ENCODE peak calls at places on chromosomes 13 and 19, in nine cellular contexts. L is foreskin fibroblast, P is brain microvascular endothelial cell, W is fibroblast of lung, I is SK-N-SH, X is GM12865, H is BJ, V is tibial artery, A is endothelial cell. K is an unnamed sample.

GRCh38 chr13:33610471-33611015 is 207.4 kb upstream of the RFC3 start:
- DNase-seq in L (no peak), P (no peak), W (peak; percentile 56), I (no peak), X (no peak), H (no peak), V (peak; percentile 75), A (no peak), K (no peak)

GRCh38 chr19:10219678-10220077 is 11.5 kb downstream of the S1PR2 start:
- DNase-seq in L (peak; percentile 63), P (peak; percentile 63), W (peak; percentile 44), I (no peak), X (peak; percentile 95), H (no peak), V (no peak), A (no peak), K (no peak)

GRCh38 chr13:43626994-43627393 is 159.8 kb downstream of the ENOX1 start:
- DNase-seq in L (no peak), P (no peak), W (no peak), I (peak; percentile 18), X (no peak), H (no peak), V (no peak), A (no peak), K (no peak)

GRCh38 chr19:56595548-56595899 is 422 bp downstream of the ZNF71 start:
- DNase-seq in L (no peak), P (peak; percentile 25), W (peak; percentile 19), I (no peak), X (no peak), H (no peak), V (no peak), A (no peak), K (no peak)

GRCh38 chr19:46299004-46299509 is 2.2 kb downstream of the HIF3A start:
- DNase-seq in L (peak; percentile 98), P (peak; percentile 83), W (peak; percentile 66), I (peak; percentile 99), X (no peak), H (peak; percentile 28), V (peak; percentile 99), A (no peak), K (no peak)

GRCh38 chr13:99812611-99813010 is 159.0 kb downstream of the ZIC5 start:
- DNase-seq in L (peak; percentile 68), P (peak; percentile 69), W (peak; percentile 71), I (no peak), X (no peak), H (peak; percentile 4), V (no peak), A (no peak), K (peak; percentile 21)

GRCh38 chr19:7799640-7800355 is 30.2 kb upstream of the EVI5L start:
- DNase-seq in L (peak; percentile 89), P (peak; percentile 66), W (peak; percentile 55), I (peak; percentile 73), X (peak; percentile 82), H (no peak), V (no peak), A (peak; percentile 82), K (no peak)

GRCh38 chr19:45955905-45956608 is 17.6 kb downstream of the NOVA2 start:
- DNase-seq in L (peak; percentile 24), P (peak; percentile 13), W (peak; percentile 94), I (peak; percentile 56), X (no peak), H (no peak), V (no peak), A (no peak), K (no peak)

GRCh38 chr13:76972430-76972829 is 19.5 kb upstream of the CLN5 start:
- DNase-seq in L (no peak), P (no peak), W (no peak), I (no peak), X (no peak), H (no peak), V (no peak), A (no peak), K (no peak)

GRCh38 chr19:13408889-13409518 is 97.3 kb downstream of the CACNA1A start:
- DNase-seq in L (no peak), P (no peak), W (no peak), I (no peak), X (no peak), H (no peak), V (no peak), A (no peak), K (no peak)

GRCh38 chr19:14517446-14517839 is 754 bp downstream of the DNAJB1 start:
- DNase-seq in L (peak; percentile 65), P (no peak), W (no peak), I (no peak), X (no peak), H (no peak), V (no peak), A (no peak), K (no peak)

GRCh38 chr13:95128045-95128643 is 173.1 kb downstream of the ABCC4 start:
- DNase-seq in L (no peak), P (no peak), W (peak; percentile 66), I (no peak), X (no peak), H (no peak), V (no peak), A (no peak), K (no peak)

GRCh38 chr13:93922063-93922462 is 557.4 kb downstream of the DCT start:
- DNase-seq in L (no peak), P (no peak), W (no peak), I (no peak), X (no peak), H (no peak), V (no peak), A (no peak), K (no peak)

GRCh38 chr13:100773429-100773828 is 98.8 kb upstream of the TMTC4 start:
- DNase-seq in L (no peak), P (no peak), W (no peak), I (no peak), X (no peak), H (no peak), V (no peak), A (no peak), K (no peak)

GRCh38 chr19:38433268-38433733 is at the start of gene RYR1:
- DNase-seq in L (peak; percentile 43), P (peak; percentile 5), W (peak; percentile 6), I (peak; percentile 90), X (peak; percentile 30), H (no peak), V (peak; percentile 76), A (peak; percentile 61), K (no peak)

GRCh38 chr13:76538004-76538403 is 348.2 kb downstream of the KCTD12 start:
- DNase-seq in L (no peak), P (no peak), W (no peak), I (no peak), X (no peak), H (no peak), V (no peak), A (no peak), K (no peak)

GRCh38 chr19:13957107-13957506 is 4.8 kb downstream of the DCAF15 start:
- DNase-seq in L (no peak), P (no peak), W (no peak), I (no peak), X (no peak), H (no peak), V (no peak), A (no peak), K (no peak)

GRCh38 chr13:108425056-108425455 is 155.5 kb downstream of the TNFSF13B start:
- DNase-seq in L (no peak), P (peak; percentile 86), W (peak; percentile 41), I (no peak), X (no peak), H (no peak), V (no peak), A (no peak), K (peak; percentile 12)

GRCh38 chr19:1057185-1057857 is 9.6 kb upstream of the ARHGAP45 start:
- DNase-seq in L (peak; percentile 64), P (peak; percentile 58), W (peak; percentile 67), I (no peak), X (peak; percentile 61), H (no peak), V (no peak), A (no peak), K (no peak)
- TF ChIP-seq CTCF in L (no peak), P (no peak), W (no peak), I (no peak), X (peak; percentile 44), H (no peak), V (no peak), A (no peak), K (no peak)

GRCh38 chr19:1468274-1469199 is 10.5 kb downstream of the C19orf25 start:
- DNase-seq in L (peak; percentile 77), P (no peak), W (no peak), I (no peak), X (peak; percentile 41), H (no peak), V (no peak), A (no peak), K (no peak)
- TF ChIP-seq CTCF in L (no peak), P (no peak), W (no peak), I (no peak), X (peak; percentile 0), H (no peak), V (no peak), A (no peak), K (no peak)

DNA sequence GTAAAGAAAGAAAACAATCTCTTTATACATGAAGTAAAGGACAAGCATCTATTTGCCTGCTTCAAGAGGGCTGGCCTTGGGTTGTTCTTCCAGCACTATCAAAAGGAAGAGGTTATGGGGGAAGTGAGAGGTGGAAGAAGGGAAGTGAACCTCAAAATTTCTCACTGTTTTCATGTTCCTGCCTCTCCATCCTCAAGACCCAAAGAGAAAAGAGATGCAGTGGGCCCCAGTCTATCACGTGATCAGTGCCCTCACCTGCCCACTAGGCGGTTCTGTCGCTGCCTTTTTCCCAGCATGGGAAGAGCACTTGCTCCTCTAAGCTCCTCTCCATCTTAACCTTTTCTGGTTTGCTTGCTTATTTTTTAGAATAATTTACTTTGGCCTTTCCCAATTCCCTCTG is 6.2 kb upstream of the USP12 start:
- DNase-seq in L (no peak), P (no peak), W (no peak), I (no peak), X (no peak), H (no peak), V (no peak), A (no peak), K (no peak)
- TF ChIP-seq CTCF in L (no peak), P (peak; percentile 19), W (no peak), I (no peak), X (no peak), H (no peak), V (no peak), A (no peak), K (no peak)

DNA sequence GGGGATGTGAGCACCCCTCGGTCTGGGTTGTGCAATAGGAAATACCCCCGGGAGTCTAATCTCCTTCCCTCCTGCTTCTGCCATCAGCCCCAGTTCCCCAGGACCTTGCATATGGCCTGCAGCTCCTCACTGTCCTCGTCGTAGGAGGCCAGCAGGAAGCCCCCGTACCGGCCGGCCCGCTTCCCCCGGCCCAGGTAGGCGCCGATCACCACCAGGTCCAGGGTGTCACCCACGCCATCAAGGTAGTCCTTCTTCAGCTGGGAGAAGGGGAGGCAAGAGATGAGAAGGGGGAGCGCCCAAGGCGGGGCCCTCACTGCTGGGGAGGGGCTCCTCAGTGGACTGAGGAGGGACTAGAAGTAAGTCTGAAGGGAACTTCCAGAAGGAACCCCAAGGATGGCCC is 10.4 kb upstream of the PLA2G4C start:
- DNase-seq in L (no peak), P (no peak), W (no peak), I (no peak), X (no peak), H (no peak), V (no peak), A (no peak), K (no peak)
- TF ChIP-seq CTCF in L (no peak), P (no peak), W (no peak), I (no peak), X (no peak), H (no peak), V (no peak), A (no peak), K (no peak)

K was measured in AG04449.